ENCODE peak calls at places on chromosomes 16 and 17, in eight cellular contexts. One of them, this sample, is unnamed.

GRCh38 chr16:14564881-14565687 is 65.0 kb downstream of the PARN start:
- DNase-seq in mammary epithelial cell: peak
- DNase-seq in fibroblast of lung: peak
- DNase-seq in suprapubic skin: no peak
- DNase-seq in psoas muscle: no peak
- DNase-seq in astrocyte of the spinal cord: peak
- DNase-seq in AG04450: no peak
- DNase-seq in skeletal muscle cell: no peak
- DNase-seq in this sample: no peak

GRCh38 chr17:43707184-43707583 is 45.5 kb upstream of the MEOX1 start:
- DNase-seq in psoas muscle: no peak
- DNase-seq in skeletal muscle cell: no peak
- DNase-seq in AG04450: no peak
- DNase-seq in suprapubic skin: no peak
- DNase-seq in mammary epithelial cell: no peak
- DNase-seq in fibroblast of lung: no peak
- DNase-seq in astrocyte of the spinal cord: no peak
- DNase-seq in this sample: no peak

GRCh38 chr16:58661199-58661830 is 23.3 kb downstream of the SLC38A7 start:
- DNase-seq in astrocyte of the spinal cord: peak
- DNase-seq in psoas muscle: peak
- DNase-seq in suprapubic skin: no peak
- DNase-seq in skeletal muscle cell: peak
- DNase-seq in mammary epithelial cell: peak
- DNase-seq in AG04450: peak
- DNase-seq in fibroblast of lung: peak
- DNase-seq in this sample: peak

GRCh38 chr17:15659236-15659635 is 24.9 kb downstream of the TRIM16 start:
- DNase-seq in suprapubic skin: no peak
- DNase-seq in skeletal muscle cell: no peak
- DNase-seq in psoas muscle: no peak
- DNase-seq in mammary epithelial cell: no peak
- DNase-seq in astrocyte of the spinal cord: no peak
- DNase-seq in fibroblast of lung: no peak
- DNase-seq in AG04450: no peak
- DNase-seq in this sample: no peak

GRCh38 chr16:57738844-57739243 is 3.3 kb downstream of the KATNB1 start:
- DNase-seq in skeletal muscle cell: no peak
- DNase-seq in AG04450: no peak
- DNase-seq in mammary epithelial cell: no peak
- DNase-seq in astrocyte of the spinal cord: no peak
- DNase-seq in suprapubic skin: no peak
- DNase-seq in psoas muscle: no peak
- DNase-seq in fibroblast of lung: no peak
- DNase-seq in this sample: no peak

GRCh38 chr17:38922538-38923291 is 2.7 kb upstream of the LASP1NB start:
- DNase-seq in astrocyte of the spinal cord: peak
- DNase-seq in psoas muscle: peak
- DNase-seq in fibroblast of lung: peak
- DNase-seq in suprapubic skin: no peak
- DNase-seq in skeletal muscle cell: peak
- DNase-seq in AG04450: no peak
- DNase-seq in mammary epithelial cell: peak
- DNase-seq in this sample: no peak

GRCh38 chr16:24041834-24042631 is 206.2 kb downstream of the PRKCB start:
- DNase-seq in mammary epithelial cell: peak
- DNase-seq in psoas muscle: peak
- DNase-seq in astrocyte of the spinal cord: peak
- DNase-seq in skeletal muscle cell: no peak
- DNase-seq in AG04450: peak
- DNase-seq in suprapubic skin: no peak
- DNase-seq in fibroblast of lung: peak
- DNase-seq in this sample: no peak

GRCh38 chr16:76265434-76266045 is 11.7 kb upstream of the CNTNAP4 start:
- DNase-seq in psoas muscle: no peak
- DNase-seq in fibroblast of lung: peak
- DNase-seq in suprapubic skin: no peak
- DNase-seq in skeletal muscle cell: no peak
- DNase-seq in AG04450: peak
- DNase-seq in mammary epithelial cell: peak
- DNase-seq in astrocyte of the spinal cord: peak
- DNase-seq in this sample: no peak

GRCh38 chr16:58842746-58843145 is 108.6 kb upstream of the GOT2 start:
- DNase-seq in suprapubic skin: no peak
- DNase-seq in astrocyte of the spinal cord: no peak
- DNase-seq in AG04450: no peak
- DNase-seq in skeletal muscle cell: no peak
- DNase-seq in fibroblast of lung: no peak
- DNase-seq in mammary epithelial cell: no peak
- DNase-seq in psoas muscle: no peak
- DNase-seq in this sample: no peak

GRCh38 chr17:7677388-7678067 is 9.8 kb downstream of the TP53 start:
- DNase-seq in mammary epithelial cell: no peak
- DNase-seq in astrocyte of the spinal cord: no peak
- DNase-seq in AG04450: no peak
- DNase-seq in fibroblast of lung: no peak
- DNase-seq in skeletal muscle cell: no peak
- DNase-seq in psoas muscle: no peak
- DNase-seq in suprapubic skin: no peak
- DNase-seq in this sample: no peak

GRCh38 chr17:77316191-77316641 is 175.4 kb downstream of the SEC14L1 start:
- DNase-seq in fibroblast of lung: peak
- DNase-seq in AG04450: no peak
- DNase-seq in skeletal muscle cell: no peak
- DNase-seq in astrocyte of the spinal cord: peak
- DNase-seq in mammary epithelial cell: peak
- DNase-seq in psoas muscle: peak
- DNase-seq in suprapubic skin: peak
- DNase-seq in this sample: no peak

GRCh38 chr17:56597495-56597990 is 4.0 kb downstream of the NOG start:
- DNase-seq in AG04450: no peak
- DNase-seq in suprapubic skin: no peak
- DNase-seq in skeletal muscle cell: no peak
- DNase-seq in astrocyte of the spinal cord: no peak
- DNase-seq in fibroblast of lung: peak
- DNase-seq in mammary epithelial cell: no peak
- DNase-seq in psoas muscle: no peak
- DNase-seq in this sample: no peak

GRCh38 chr17:15488557-15488956 is 21.1 kb upstream of the CDRT4 start:
- DNase-seq in AG04450: no peak
- DNase-seq in psoas muscle: no peak
- DNase-seq in astrocyte of the spinal cord: no peak
- DNase-seq in fibroblast of lung: no peak
- DNase-seq in skeletal muscle cell: no peak
- DNase-seq in mammary epithelial cell: no peak
- DNase-seq in suprapubic skin: no peak
- DNase-seq in this sample: no peak

GRCh38 chr17:41322264-41322902 is 6.9 kb upstream of the KRTAP17-1 start:
- DNase-seq in suprapubic skin: no peak
- DNase-seq in astrocyte of the spinal cord: peak
- DNase-seq in AG04450: peak
- DNase-seq in skeletal muscle cell: peak
- DNase-seq in mammary epithelial cell: peak
- DNase-seq in fibroblast of lung: peak
- DNase-seq in psoas muscle: no peak
- DNase-seq in this sample: peak

GRCh38 chr17:82301300-82301915 is 16.0 kb downstream of the CD7 start:
- DNase-seq in AG04450: no peak
- DNase-seq in psoas muscle: no peak
- DNase-seq in suprapubic skin: no peak
- DNase-seq in skeletal muscle cell: no peak
- DNase-seq in fibroblast of lung: no peak
- DNase-seq in astrocyte of the spinal cord: no peak
- DNase-seq in mammary epithelial cell: no peak
- DNase-seq in this sample: no peak

GRCh38 chr17:18117533-18117932 is 9.0 kb downstream of the MYO15A start:
- DNase-seq in fibroblast of lung: no peak
- DNase-seq in skeletal muscle cell: no peak
- DNase-seq in AG04450: no peak
- DNase-seq in suprapubic skin: no peak
- DNase-seq in mammary epithelial cell: no peak
- DNase-seq in psoas muscle: no peak
- DNase-seq in astrocyte of the spinal cord: no peak
- DNase-seq in this sample: no peak

GRCh38 chr17:36183811-36184765 is 7.7 kb upstream of the TBC1D3B start:
- DNase-seq in fibroblast of lung: peak
- DNase-seq in skeletal muscle cell: no peak
- DNase-seq in psoas muscle: no peak
- DNase-seq in mammary epithelial cell: no peak
- DNase-seq in AG04450: no peak
- DNase-seq in suprapubic skin: no peak
- DNase-seq in astrocyte of the spinal cord: no peak
- DNase-seq in this sample: no peak

GRCh38 chr17:42312285-42313130 is 24.2 kb downstream of the STAT5A start:
- DNase-seq in astrocyte of the spinal cord: peak
- DNase-seq in psoas muscle: peak
- DNase-seq in skeletal muscle cell: no peak
- DNase-seq in fibroblast of lung: peak
- DNase-seq in AG04450: peak
- DNase-seq in mammary epithelial cell: peak
- DNase-seq in suprapubic skin: peak
- DNase-seq in this sample: no peak

GRCh38 chr16:75506567-75506966 is 11.3 kb upstream of the CHST6 start:
- DNase-seq in mammary epithelial cell: peak
- DNase-seq in skeletal muscle cell: peak
- DNase-seq in astrocyte of the spinal cord: peak
- DNase-seq in fibroblast of lung: peak
- DNase-seq in psoas muscle: peak
- DNase-seq in AG04450: no peak
- DNase-seq in suprapubic skin: peak
- DNase-seq in this sample: peak

GRCh38 chr16:81995651-81996050 is 15.6 kb downstream of the SDR42E1 start:
- DNase-seq in mammary epithelial cell: no peak
- DNase-seq in skeletal muscle cell: no peak
- DNase-seq in psoas muscle: no peak
- DNase-seq in astrocyte of the spinal cord: no peak
- DNase-seq in AG04450: no peak
- DNase-seq in fibroblast of lung: no peak
- DNase-seq in suprapubic skin: no peak
- DNase-seq in this sample: no peak

GRCh38 chr16:28546626-28547025 is 7.1 kb upstream of the SGF29 start:
- DNase-seq in mammary epithelial cell: no peak
- DNase-seq in suprapubic skin: no peak
- DNase-seq in astrocyte of the spinal cord: no peak
- DNase-seq in fibroblast of lung: no peak
- DNase-seq in psoas muscle: no peak
- DNase-seq in skeletal muscle cell: no peak
- DNase-seq in AG04450: no peak
- DNase-seq in this sample: no peak
- H3K4me3 ChIP-seq in mammary epithelial cell: no peak
- H3K4me3 ChIP-seq in suprapubic skin: no peak
- H3K4me3 ChIP-seq in astrocyte of the spinal cord: no peak
- H3K4me3 ChIP-seq in fibroblast of lung: no peak
- H3K4me3 ChIP-seq in psoas muscle: no peak
- H3K4me3 ChIP-seq in skeletal muscle cell: no peak
- H3K4me3 ChIP-seq in AG04450: no peak
- H3K4me3 ChIP-seq in this sample: no peak

GRCh38 chr16:87854053-87854906 is 15.0 kb downstream of the SLC7A5 start:
- DNase-seq in mammary epithelial cell: peak
- DNase-seq in AG04450: no peak
- DNase-seq in fibroblast of lung: no peak
- DNase-seq in astrocyte of the spinal cord: peak
- DNase-seq in psoas muscle: no peak
- DNase-seq in suprapubic skin: no peak
- DNase-seq in skeletal muscle cell: no peak
- DNase-seq in this sample: no peak
- H3K4me3 ChIP-seq in mammary epithelial cell: no peak
- H3K4me3 ChIP-seq in AG04450: peak
- H3K4me3 ChIP-seq in fibroblast of lung: no peak
- H3K4me3 ChIP-seq in astrocyte of the spinal cord: no peak
- H3K4me3 ChIP-seq in psoas muscle: peak
- H3K4me3 ChIP-seq in suprapubic skin: peak
- H3K4me3 ChIP-seq in skeletal muscle cell: no peak
- H3K4me3 ChIP-seq in this sample: no peak

GRCh38 chr17:34580685-34581445 is 1.5 kb downstream of the TMEM132E start:
- DNase-seq in fibroblast of lung: no peak
- DNase-seq in mammary epithelial cell: no peak
- DNase-seq in suprapubic skin: no peak
- DNase-seq in psoas muscle: no peak
- DNase-seq in skeletal muscle cell: no peak
- DNase-seq in astrocyte of the spinal cord: no peak
- DNase-seq in AG04450: no peak
- DNase-seq in this sample: no peak

GRCh38 chr17:34581446-34582184 is 2.2 kb downstream of the TMEM132E start:
- DNase-seq in mammary epithelial cell: no peak
- DNase-seq in astrocyte of the spinal cord: no peak
- DNase-seq in fibroblast of lung: no peak
- DNase-seq in AG04450: no peak
- DNase-seq in psoas muscle: no peak
- DNase-seq in suprapubic skin: no peak
- DNase-seq in skeletal muscle cell: no peak
- DNase-seq in this sample: no peak

GRCh38 chr17:34582901-34583245 is 3.5 kb downstream of the TMEM132E start:
- DNase-seq in suprapubic skin: no peak
- DNase-seq in mammary epithelial cell: no peak
- DNase-seq in fibroblast of lung: no peak
- DNase-seq in astrocyte of the spinal cord: no peak
- DNase-seq in AG04450: no peak
- DNase-seq in skeletal muscle cell: no peak
- DNase-seq in psoas muscle: no peak
- DNase-seq in this sample: no peak

GRCh38 chr17:34579979-34580684 is 750 bp downstream of the TMEM132E start:
- DNase-seq in mammary epithelial cell: peak
- DNase-seq in fibroblast of lung: no peak
- DNase-seq in astrocyte of the spinal cord: no peak
- DNase-seq in psoas muscle: peak
- DNase-seq in AG04450: no peak
- DNase-seq in skeletal muscle cell: no peak
- DNase-seq in suprapubic skin: no peak
- DNase-seq in this sample: no peak

GRCh38 chr17:34582185-34582900 is 3.0 kb downstream of the TMEM132E start:
- DNase-seq in psoas muscle: no peak
- DNase-seq in fibroblast of lung: no peak
- DNase-seq in mammary epithelial cell: no peak
- DNase-seq in AG04450: no peak
- DNase-seq in skeletal muscle cell: no peak
- DNase-seq in astrocyte of the spinal cord: no peak
- DNase-seq in suprapubic skin: no peak
- DNase-seq in this sample: no peak
- H3K4me3 ChIP-seq in psoas muscle: no peak
- H3K4me3 ChIP-seq in fibroblast of lung: no peak
- H3K4me3 ChIP-seq in mammary epithelial cell: no peak
- H3K4me3 ChIP-seq in AG04450: no peak
- H3K4me3 ChIP-seq in skeletal muscle cell: no peak
- H3K4me3 ChIP-seq in astrocyte of the spinal cord: no peak
- H3K4me3 ChIP-seq in suprapubic skin: peak
- H3K4me3 ChIP-seq in this sample: no peak

GRCh38 chr16:56355786-56356275 is 69.5 kb downstream of the AMFR start:
- DNase-seq in mammary epithelial cell: no peak
- DNase-seq in astrocyte of the spinal cord: no peak
- DNase-seq in suprapubic skin: peak
- DNase-seq in skeletal muscle cell: no peak
- DNase-seq in AG04450: no peak
- DNase-seq in psoas muscle: no peak
- DNase-seq in fibroblast of lung: no peak
- DNase-seq in this sample: no peak
- H3K4me3 ChIP-seq in mammary epithelial cell: no peak
- H3K4me3 ChIP-seq in astrocyte of the spinal cord: peak
- H3K4me3 ChIP-seq in suprapubic skin: peak
- H3K4me3 ChIP-seq in skeletal muscle cell: no peak
- H3K4me3 ChIP-seq in AG04450: peak
- H3K4me3 ChIP-seq in psoas muscle: peak
- H3K4me3 ChIP-seq in fibroblast of lung: no peak
- H3K4me3 ChIP-seq in this sample: no peak

GRCh38 chr17:4394208-4395110 is 28.0 kb upstream of the UBE2G1 start:
- DNase-seq in astrocyte of the spinal cord: no peak
- DNase-seq in suprapubic skin: no peak
- DNase-seq in fibroblast of lung: no peak
- DNase-seq in psoas muscle: no peak
- DNase-seq in skeletal muscle cell: no peak
- DNase-seq in AG04450: no peak
- DNase-seq in mammary epithelial cell: peak
- DNase-seq in this sample: peak
- H3K4me3 ChIP-seq in astrocyte of the spinal cord: no peak
- H3K4me3 ChIP-seq in suprapubic skin: peak
- H3K4me3 ChIP-seq in fibroblast of lung: no peak
- H3K4me3 ChIP-seq in psoas muscle: no peak
- H3K4me3 ChIP-seq in skeletal muscle cell: no peak
- H3K4me3 ChIP-seq in AG04450: no peak
- H3K4me3 ChIP-seq in mammary epithelial cell: peak
- H3K4me3 ChIP-seq in this sample: no peak